ENCODE peak calls at places on chromosomes 7 and 10, in five cellular contexts. One of them, this sample, is unnamed.

GRCh38 chr7:44223362-44224114 is 22.8 kb downstream of the YKT6 start:
- DNase-seq in HepG2: no peak
- DNase-seq in GM12892: no peak
- DNase-seq in K562: no peak
- DNase-seq in H1: no peak
- DNase-seq in this sample: no peak

GRCh38 chr10:32350811-32351342 is 3.9 kb upstream of the EPC1 start:
- DNase-seq in HepG2: no peak
- DNase-seq in GM12892: no peak
- DNase-seq in K562: no peak
- DNase-seq in H1: no peak
- DNase-seq in this sample: no peak

GRCh38 chr10:103542764-103543616 is 49.5 kb downstream of the NEURL1 start:
- DNase-seq in HepG2: peak
- DNase-seq in GM12892: no peak
- DNase-seq in K562: no peak
- DNase-seq in H1: no peak
- DNase-seq in this sample: no peak

GRCh38 chr10:108561649-108562048 is 1361.7 kb downstream of the XPNPEP1 start:
- DNase-seq in HepG2: no peak
- DNase-seq in GM12892: no peak
- DNase-seq in K562: no peak
- DNase-seq in H1: no peak
- DNase-seq in this sample: no peak

GRCh38 chr10:792083-792791 is 102.8 kb upstream of the DIP2C start:
- DNase-seq in HepG2: no peak
- DNase-seq in GM12892: no peak
- DNase-seq in K562: no peak
- DNase-seq in H1: no peak
- DNase-seq in this sample: no peak

GRCh38 chr10:13291821-13292773 is 7.8 kb downstream of the PHYH start:
- DNase-seq in HepG2: peak
- DNase-seq in GM12892: no peak
- DNase-seq in K562: no peak
- DNase-seq in H1: no peak
- DNase-seq in this sample: no peak

GRCh38 chr7:86947956-86948355 is 111.5 kb downstream of the ELAPOR2 start:
- DNase-seq in HepG2: peak
- DNase-seq in GM12892: no peak
- DNase-seq in K562: no peak
- DNase-seq in H1: no peak
- DNase-seq in this sample: no peak

GRCh38 chr7:116577320-116577871 is 52.6 kb downstream of the CAV1 start:
- DNase-seq in HepG2: no peak
- DNase-seq in GM12892: no peak
- DNase-seq in K562: no peak
- DNase-seq in H1: no peak
- DNase-seq in this sample: no peak

GRCh38 chr10:112811741-112812551 is 138.1 kb upstream of the TCF7L2 start:
- DNase-seq in HepG2: peak
- DNase-seq in GM12892: no peak
- DNase-seq in K562: no peak
- DNase-seq in H1: peak
- DNase-seq in this sample: no peak

GRCh38 chr10:86969421-86970041 is 1.2 kb downstream of the ADIRF start:
- DNase-seq in HepG2: no peak
- DNase-seq in GM12892: no peak
- DNase-seq in K562: no peak
- DNase-seq in H1: no peak
- DNase-seq in this sample: no peak

GRCh38 chr10:43265799-43266721 is 805 bp downstream of the RASGEF1A start:
- DNase-seq in HepG2: peak
- DNase-seq in GM12892: peak
- DNase-seq in K562: peak
- DNase-seq in H1: no peak
- DNase-seq in this sample: peak

GRCh38 chr10:44014644-44015250 is 366.1 kb upstream of the ZNF32 start:
- DNase-seq in HepG2: no peak
- DNase-seq in GM12892: no peak
- DNase-seq in K562: no peak
- DNase-seq in H1: no peak
- DNase-seq in this sample: no peak

GRCh38 chr10:104330168-104331117 is 7.8 kb downstream of the ITPRIP start:
- DNase-seq in HepG2: peak
- DNase-seq in GM12892: no peak
- DNase-seq in K562: no peak
- DNase-seq in H1: no peak
- DNase-seq in this sample: no peak

GRCh38 chr10:91604936-91605534 is 27.8 kb downstream of the PPP1R3C start:
- DNase-seq in HepG2: no peak
- DNase-seq in GM12892: no peak
- DNase-seq in K562: no peak
- DNase-seq in H1: no peak
- DNase-seq in this sample: no peak

GRCh38 chr7:138449580-138449979 is 10.5 kb upstream of the TRIM24 start:
- DNase-seq in HepG2: no peak
- DNase-seq in GM12892: no peak
- DNase-seq in K562: peak
- DNase-seq in H1: no peak
- DNase-seq in this sample: no peak

GRCh38 chr7:65006094-65006992 is at the start of gene ERV3-1:
- DNase-seq in HepG2: peak
- DNase-seq in GM12892: peak
- DNase-seq in K562: peak
- DNase-seq in H1: peak
- DNase-seq in this sample: peak

GRCh38 chr10:58179238-58179637 is 88.5 kb downstream of the IPMK start:
- DNase-seq in HepG2: no peak
- DNase-seq in GM12892: no peak
- DNase-seq in K562: no peak
- DNase-seq in H1: no peak
- DNase-seq in this sample: no peak

GRCh38 chr7:101696-102376 is 90.5 kb upstream of the FAM20C start:
- DNase-seq in HepG2: no peak
- DNase-seq in GM12892: no peak
- DNase-seq in K562: no peak
- DNase-seq in H1: no peak
- DNase-seq in this sample: no peak

GRCh38 chr7:24981544-24981951 is 1.6 kb upstream of the OSBPL3 start:
- DNase-seq in HepG2: no peak
- DNase-seq in GM12892: no peak
- DNase-seq in K562: no peak
- DNase-seq in H1: no peak
- DNase-seq in this sample: no peak

GRCh38 chr7:37758467-37758866 is 74.9 kb downstream of the GPR141 start:
- DNase-seq in HepG2: no peak
- DNase-seq in GM12892: no peak
- DNase-seq in K562: no peak
- DNase-seq in H1: no peak
- DNase-seq in this sample: no peak

GRCh38 chr7:20358106-20358505 is 27.4 kb downstream of the ITGB8 start:
- DNase-seq in HepG2: no peak
- DNase-seq in GM12892: no peak
- DNase-seq in K562: no peak
- DNase-seq in H1: no peak
- DNase-seq in this sample: no peak

GRCh38 chr7:73602721-73603651 is 21.3 kb downstream of the MLXIPL start:
- DNase-seq in HepG2: no peak
- DNase-seq in GM12892: no peak
- DNase-seq in K562: no peak
- DNase-seq in H1: no peak
- DNase-seq in this sample: no peak

GRCh38 chr10:1155791-1156615 is 99.8 kb downstream of the WDR37 start:
- DNase-seq in HepG2: no peak
- DNase-seq in GM12892: no peak
- DNase-seq in K562: no peak
- DNase-seq in H1: no peak
- DNase-seq in this sample: no peak

GRCh38 chr7:69782917-69783684 is 184.8 kb downstream of the AUTS2 start:
- DNase-seq in HepG2: no peak
- DNase-seq in GM12892: no peak
- DNase-seq in K562: no peak
- DNase-seq in H1: no peak
- DNase-seq in this sample: no peak

GRCh38 chr7:1785839-1786238 is 115.8 kb downstream of the ELFN1 start:
- DNase-seq in HepG2: no peak
- DNase-seq in GM12892: no peak
- DNase-seq in K562: no peak
- DNase-seq in H1: no peak
- DNase-seq in this sample: no peak

GRCh38 chr7:104207348-104207730 is 474 bp downstream of the ORC5 start:
- DNase-seq in HepG2: peak
- DNase-seq in GM12892: no peak
- DNase-seq in K562: no peak
- DNase-seq in H1: no peak
- DNase-seq in this sample: no peak

GRCh38 chr10:11810313-11810766 is 12.8 kb upstream of the PROSER2 start:
- DNase-seq in HepG2: peak
- DNase-seq in GM12892: no peak
- DNase-seq in K562: no peak
- DNase-seq in H1: no peak
- DNase-seq in this sample: no peak

GRCh38 chr7:29102554-29103151 is 43.7 kb downstream of the CPVL start:
- DNase-seq in HepG2: peak
- DNase-seq in GM12892: no peak
- DNase-seq in K562: peak
- DNase-seq in H1: peak
- DNase-seq in this sample: no peak

GRCh38 chr10:3192856-3193635 is 20.5 kb upstream of the PITRM1 start:
- DNase-seq in HepG2: peak
- DNase-seq in GM12892: no peak
- DNase-seq in K562: peak
- DNase-seq in H1: no peak
- DNase-seq in this sample: peak

GRCh38 chr10:83332695-83333094 is 806.6 kb upstream of the GHITM start:
- DNase-seq in HepG2: no peak
- DNase-seq in GM12892: no peak
- DNase-seq in K562: no peak
- DNase-seq in H1: no peak
- DNase-seq in this sample: no peak

GRCh38 chr7:139602143-139602722 is 78.7 kb downstream of the CLEC2L start:
- DNase-seq in HepG2: peak
- DNase-seq in GM12892: no peak
- DNase-seq in K562: peak
- DNase-seq in H1: no peak
- DNase-seq in this sample: no peak

GRCh38 chr7:28957064-28957821 is 887 bp downstream of the TRIL start:
- DNase-seq in HepG2: no peak
- DNase-seq in GM12892: peak
- DNase-seq in K562: no peak
- DNase-seq in H1: no peak
- DNase-seq in this sample: peak

GRCh38 chr10:89887830-89888229 is 186.4 kb downstream of the KIF20B start:
- DNase-seq in HepG2: no peak
- DNase-seq in GM12892: no peak
- DNase-seq in K562: no peak
- DNase-seq in H1: no peak
- DNase-seq in this sample: no peak

GRCh38 chr7:27840314-27840713 is 100.4 kb downstream of the TAX1BP1 start:
- DNase-seq in HepG2: no peak
- DNase-seq in GM12892: no peak
- DNase-seq in K562: no peak
- DNase-seq in H1: no peak
- DNase-seq in this sample: no peak
- TF ChIP-seq TAF1 in HepG2: no peak
- TF ChIP-seq TAF1 in GM12892: no peak
- TF ChIP-seq TAF1 in K562: no peak
- TF ChIP-seq TAF1 in H1: no peak
- TF ChIP-seq TAF1 in this sample: no peak

DNA sequence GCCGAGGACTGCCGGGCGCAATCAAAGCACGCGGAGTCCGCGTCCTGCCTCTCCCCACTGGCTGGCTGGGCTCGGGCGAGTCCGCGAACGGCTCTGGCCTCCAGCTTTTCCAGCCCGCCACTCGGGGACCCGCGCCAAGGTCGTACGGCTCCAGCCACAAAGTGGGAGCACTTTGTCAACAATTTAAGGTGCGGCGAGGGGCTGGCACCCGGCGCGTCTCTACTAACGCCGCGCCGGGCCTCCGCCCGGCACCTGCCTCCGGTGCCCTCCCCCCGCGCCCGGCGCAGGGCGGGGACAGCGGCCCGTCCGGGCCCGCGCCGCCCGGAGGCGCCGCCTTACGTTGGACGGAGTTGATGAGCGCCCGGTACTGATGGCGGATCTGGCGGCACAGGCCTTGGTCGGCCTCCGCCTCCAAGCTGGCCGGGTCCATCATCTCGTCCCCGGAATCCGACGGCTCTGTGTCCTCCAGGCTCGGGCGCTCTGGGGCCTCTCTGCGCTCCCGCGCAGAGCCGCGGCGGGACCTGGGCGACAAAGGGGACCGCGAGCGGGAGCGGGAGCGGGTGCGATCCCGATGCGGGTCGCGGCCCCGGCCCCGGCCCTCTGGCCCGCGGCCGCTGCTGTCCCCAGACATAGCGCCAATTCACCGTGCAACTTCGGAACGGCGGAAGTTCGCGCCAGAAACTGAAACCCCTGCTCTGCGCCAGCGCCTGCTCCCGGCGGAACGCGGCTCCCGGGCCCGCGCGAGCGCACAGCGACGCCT is at the start of gene NSMCE4A:
- DNase-seq in HepG2: peak
- DNase-seq in GM12892: peak
- DNase-seq in K562: peak
- DNase-seq in H1: peak
- DNase-seq in this sample: peak
- TF ChIP-seq POLR2A in HepG2: peak
- TF ChIP-seq POLR2A in GM12892: peak
- TF ChIP-seq POLR2A in K562: peak
- TF ChIP-seq POLR2A in H1: no peak
- TF ChIP-seq POLR2A in this sample: peak

GRCh38 chr7:39952378-39952777 is 2.3 kb downstream of the CDK13 start:
- DNase-seq in HepG2: no peak
- DNase-seq in GM12892: no peak
- DNase-seq in K562: no peak
- DNase-seq in H1: no peak
- DNase-seq in this sample: no peak
- TF ChIP-seq TAF1 in HepG2: no peak
- TF ChIP-seq TAF1 in GM12892: no peak
- TF ChIP-seq TAF1 in K562: no peak
- TF ChIP-seq TAF1 in H1: no peak
- TF ChIP-seq TAF1 in this sample: no peak

GRCh38 chr10:100372415-100373297 is 25.6 kb downstream of the SCD start:
- DNase-seq in HepG2: no peak
- DNase-seq in GM12892: no peak
- DNase-seq in K562: no peak
- DNase-seq in H1: no peak
- DNase-seq in this sample: no peak

GRCh38 chr10:100368721-100369120 is 21.7 kb downstream of the SCD start:
- DNase-seq in HepG2: no peak
- DNase-seq in GM12892: no peak
- DNase-seq in K562: no peak
- DNase-seq in H1: no peak
- DNase-seq in this sample: no peak

GRCh38 chr10:100373298-100374136 is 26.5 kb downstream of the SCD start:
- DNase-seq in HepG2: peak
- DNase-seq in GM12892: peak
- DNase-seq in K562: peak
- DNase-seq in H1: peak
- DNase-seq in this sample: peak

GRCh38 chr10:100370976-100371706 is 24.1 kb downstream of the SCD start:
- DNase-seq in HepG2: peak
- DNase-seq in GM12892: no peak
- DNase-seq in K562: peak
- DNase-seq in H1: peak
- DNase-seq in this sample: no peak

GRCh38 chr10:100370561-100370975 is 23.5 kb downstream of the SCD start:
- DNase-seq in HepG2: peak
- DNase-seq in GM12892: no peak
- DNase-seq in K562: no peak
- DNase-seq in H1: no peak
- DNase-seq in this sample: no peak
- TF ChIP-seq POLR2A in HepG2: no peak
- TF ChIP-seq POLR2A in GM12892: no peak
- TF ChIP-seq POLR2A in K562: no peak
- TF ChIP-seq POLR2A in H1: no peak
- TF ChIP-seq POLR2A in this sample: no peak